ENCODE peak calls at places on chromosomes 5 and 9, in four cellular contexts. One of them, this sample, is unnamed.

GRCh38 chr9:96565684-96566360 is 53.8 kb downstream of the CDC14B start:
- DNase-seq in GM12891: no peak
- DNase-seq in endothelial cell of umbilical vein: no peak
- DNase-seq in vagina: no peak
- DNase-seq in this sample: no peak

GRCh38 chr5:6755941-6756340 is 42.7 kb downstream of the TENT4A start:
- DNase-seq in GM12891: no peak
- DNase-seq in endothelial cell of umbilical vein: no peak
- DNase-seq in vagina: no peak
- DNase-seq in this sample: peak

GRCh38 chr5:100516285-100516684 is 18.9 kb upstream of the FAM174A start:
- DNase-seq in GM12891: no peak
- DNase-seq in endothelial cell of umbilical vein: no peak
- DNase-seq in vagina: no peak
- DNase-seq in this sample: no peak

GRCh38 chr5:109987970-109988369 is 298.2 kb downstream of the MAN2A1 start:
- DNase-seq in GM12891: no peak
- DNase-seq in endothelial cell of umbilical vein: peak
- DNase-seq in vagina: no peak
- DNase-seq in this sample: no peak

GRCh38 chr5:159777049-159777448 is 139.2 kb upstream of the ADRA1B start:
- DNase-seq in GM12891: no peak
- DNase-seq in endothelial cell of umbilical vein: no peak
- DNase-seq in vagina: no peak
- DNase-seq in this sample: no peak

GRCh38 chr5:16411235-16411634 is 54.4 kb downstream of the ZNF622 start:
- DNase-seq in GM12891: no peak
- DNase-seq in endothelial cell of umbilical vein: no peak
- DNase-seq in vagina: no peak
- DNase-seq in this sample: no peak

GRCh38 chr9:136603901-136604816 is 58.3 kb upstream of the NOTCH1 start:
- DNase-seq in GM12891: no peak
- DNase-seq in endothelial cell of umbilical vein: no peak
- DNase-seq in vagina: no peak
- DNase-seq in this sample: no peak

GRCh38 chr9:111959960-111960359 is 63.3 kb downstream of the UGCG start:
- DNase-seq in GM12891: no peak
- DNase-seq in endothelial cell of umbilical vein: peak
- DNase-seq in vagina: no peak
- DNase-seq in this sample: no peak

GRCh38 chr5:91016954-91017690 is 366.0 kb downstream of the ARRDC3 start:
- DNase-seq in GM12891: no peak
- DNase-seq in endothelial cell of umbilical vein: no peak
- DNase-seq in vagina: no peak
- DNase-seq in this sample: no peak

GRCh38 chr9:91714020-91714721 is 235.9 kb downstream of the ROR2 start:
- DNase-seq in GM12891: no peak
- DNase-seq in endothelial cell of umbilical vein: peak
- DNase-seq in vagina: no peak
- DNase-seq in this sample: peak

GRCh38 chr5:42992035-42992570 is 48.0 kb downstream of the ANXA2R start:
- DNase-seq in GM12891: peak
- DNase-seq in endothelial cell of umbilical vein: peak
- DNase-seq in vagina: no peak
- DNase-seq in this sample: peak

GRCh38 chr9:110514861-110515260 is 64.7 kb downstream of the SVEP1 start:
- DNase-seq in GM12891: no peak
- DNase-seq in endothelial cell of umbilical vein: no peak
- DNase-seq in vagina: no peak
- DNase-seq in this sample: no peak

GRCh38 chr5:159105318-159106053 is 5.8 kb upstream of the EBF1 start:
- DNase-seq in GM12891: no peak
- DNase-seq in endothelial cell of umbilical vein: no peak
- DNase-seq in vagina: no peak
- DNase-seq in this sample: no peak

GRCh38 chr5:153678617-153679329 is 188.3 kb downstream of the GRIA1 start:
- DNase-seq in GM12891: no peak
- DNase-seq in endothelial cell of umbilical vein: peak
- DNase-seq in vagina: no peak
- DNase-seq in this sample: no peak

GRCh38 chr5:37837101-37838032 is 2.5 kb downstream of the GDNF start:
- DNase-seq in GM12891: peak
- DNase-seq in endothelial cell of umbilical vein: peak
- DNase-seq in vagina: no peak
- DNase-seq in this sample: peak

GRCh38 chr5:113480243-113480642 is 8.0 kb downstream of the MCC start:
- DNase-seq in GM12891: no peak
- DNase-seq in endothelial cell of umbilical vein: no peak
- DNase-seq in vagina: no peak
- DNase-seq in this sample: no peak

GRCh38 chr5:72812483-72812882 is 4.0 kb upstream of the TNPO1 start:
- DNase-seq in GM12891: no peak
- DNase-seq in endothelial cell of umbilical vein: no peak
- DNase-seq in vagina: no peak
- DNase-seq in this sample: no peak

GRCh38 chr9:94639045-94639995 is at the start of gene FBP1:
- DNase-seq in GM12891: peak
- DNase-seq in endothelial cell of umbilical vein: peak
- DNase-seq in vagina: no peak
- DNase-seq in this sample: peak

GRCh38 chr5:107376546-107377276 is 294.0 kb downstream of the EFNA5 start:
- DNase-seq in GM12891: no peak
- DNase-seq in endothelial cell of umbilical vein: no peak
- DNase-seq in vagina: no peak
- DNase-seq in this sample: no peak

GRCh38 chr9:137404971-137405584 is 17.9 kb downstream of the EXD3 start:
- DNase-seq in GM12891: no peak
- DNase-seq in endothelial cell of umbilical vein: no peak
- DNase-seq in vagina: no peak
- DNase-seq in this sample: no peak

GRCh38 chr9:16358751-16359150 is 511.7 kb downstream of the BNC2 start:
- DNase-seq in GM12891: no peak
- DNase-seq in endothelial cell of umbilical vein: no peak
- DNase-seq in vagina: peak
- DNase-seq in this sample: no peak

GRCh38 chr9:6917162-6917561 is 159.4 kb downstream of the KDM4C start:
- DNase-seq in GM12891: no peak
- DNase-seq in endothelial cell of umbilical vein: no peak
- DNase-seq in vagina: no peak
- DNase-seq in this sample: no peak

GRCh38 chr5:61332891-61333350 is 863 bp downstream of the ZSWIM6 start:
- DNase-seq in GM12891: peak
- DNase-seq in endothelial cell of umbilical vein: peak
- DNase-seq in vagina: no peak
- DNase-seq in this sample: peak

GRCh38 chr9:120337131-120337530 is 242.8 kb downstream of the CDK5RAP2 start:
- DNase-seq in GM12891: no peak
- DNase-seq in endothelial cell of umbilical vein: no peak
- DNase-seq in vagina: peak
- DNase-seq in this sample: no peak

GRCh38 chr9:73042155-73042554 is 89.3 kb upstream of the ALDH1A1 start:
- DNase-seq in GM12891: no peak
- DNase-seq in endothelial cell of umbilical vein: no peak
- DNase-seq in vagina: no peak
- DNase-seq in this sample: no peak

GRCh38 chr5:177134653-177135225 is 1.2 kb downstream of the NSD1 start:
- DNase-seq in GM12891: no peak
- DNase-seq in endothelial cell of umbilical vein: no peak
- DNase-seq in vagina: no peak
- DNase-seq in this sample: peak

DNA sequence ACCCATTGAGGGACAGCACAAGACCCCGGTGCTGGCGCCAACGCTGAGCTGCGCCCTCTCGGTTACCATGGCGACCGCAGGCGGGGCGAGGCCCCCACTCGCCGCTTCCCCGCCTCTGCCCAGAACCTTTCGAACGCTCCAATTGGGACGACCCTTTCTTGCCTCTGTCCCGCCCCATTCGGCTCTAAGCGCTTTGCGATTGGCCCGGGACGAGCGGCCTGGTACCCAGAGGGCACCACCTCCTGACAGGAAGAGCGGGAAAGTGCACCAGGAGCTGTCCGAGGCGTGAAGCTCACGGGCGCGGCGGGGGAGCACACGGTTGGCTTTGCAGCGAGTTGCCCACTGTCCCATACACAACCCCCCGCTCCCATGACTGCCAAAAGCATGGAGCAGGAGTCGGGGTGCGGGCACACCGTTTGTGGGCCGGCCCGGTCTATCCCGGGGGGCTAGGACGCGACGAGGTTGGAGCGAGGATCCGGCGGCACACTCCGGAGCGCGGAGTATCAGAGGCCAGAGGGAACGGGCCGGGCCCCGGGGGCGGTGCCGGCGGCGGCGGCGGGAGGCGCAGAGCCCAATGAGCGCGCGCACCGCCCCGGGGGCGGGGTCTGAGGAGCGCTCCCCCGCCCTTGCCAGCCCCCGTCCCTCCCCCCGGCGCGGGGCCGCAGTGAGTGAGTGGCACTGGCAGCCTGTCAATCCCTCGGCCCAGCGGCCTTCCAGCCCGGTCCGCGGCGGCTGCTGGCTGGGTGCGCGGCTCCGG is 978 bp upstream of the PBX3 start:
- DNase-seq in GM12891: peak
- DNase-seq in endothelial cell of umbilical vein: peak
- DNase-seq in vagina: peak
- DNase-seq in this sample: peak
- TF ChIP-seq POLR2AphosphoS5 in GM12891: peak
- TF ChIP-seq POLR2AphosphoS5 in endothelial cell of umbilical vein: peak
- TF ChIP-seq POLR2AphosphoS5 in vagina: peak
- TF ChIP-seq POLR2AphosphoS5 in this sample: peak

DNA sequence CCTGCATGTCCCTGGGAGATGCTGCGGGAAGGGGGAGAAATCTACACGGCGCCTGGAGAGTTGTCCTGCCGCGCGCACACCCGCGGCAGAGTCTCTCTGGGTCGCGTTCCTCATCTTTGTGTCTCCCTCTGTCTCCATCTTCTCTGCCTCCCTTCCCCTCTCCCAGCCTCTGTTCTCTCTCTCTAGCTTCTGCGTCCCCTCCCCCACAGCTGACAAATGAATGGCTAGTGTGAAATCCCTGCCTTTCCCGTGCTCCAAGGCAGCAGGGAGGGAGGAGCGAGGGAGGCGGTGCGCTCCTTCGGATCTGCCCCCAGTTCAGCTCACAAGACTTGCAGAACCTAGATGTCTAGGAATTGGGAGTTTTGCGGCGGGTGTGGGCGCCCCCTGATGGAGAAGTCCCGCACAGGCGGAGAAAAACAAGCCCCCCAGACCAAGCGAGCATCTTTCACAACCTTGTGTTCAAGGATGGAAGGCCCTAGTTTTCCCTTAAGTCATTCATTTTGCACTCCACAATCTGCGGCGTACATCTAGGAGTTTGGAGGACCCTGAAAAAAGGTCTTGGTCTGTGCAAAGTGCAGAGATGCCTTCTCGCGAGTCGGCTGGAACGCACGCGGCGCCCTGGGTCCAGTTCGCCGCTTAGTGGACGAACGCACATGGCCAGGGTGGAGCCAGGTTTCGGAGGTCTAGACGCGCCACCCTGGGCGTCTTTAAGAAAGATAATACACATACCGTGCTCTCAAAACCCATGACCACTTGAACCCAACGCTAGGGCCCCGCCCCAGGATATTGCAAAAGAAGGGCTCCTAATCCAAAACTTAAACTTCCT is 2.0 kb downstream of the VCAN start:
- DNase-seq in GM12891: peak
- DNase-seq in endothelial cell of umbilical vein: peak
- DNase-seq in vagina: peak
- DNase-seq in this sample: peak
- TF ChIP-seq POLR2AphosphoS5 in GM12891: no peak
- TF ChIP-seq POLR2AphosphoS5 in endothelial cell of umbilical vein: no peak
- TF ChIP-seq POLR2AphosphoS5 in vagina: peak
- TF ChIP-seq POLR2AphosphoS5 in this sample: peak

DNA sequence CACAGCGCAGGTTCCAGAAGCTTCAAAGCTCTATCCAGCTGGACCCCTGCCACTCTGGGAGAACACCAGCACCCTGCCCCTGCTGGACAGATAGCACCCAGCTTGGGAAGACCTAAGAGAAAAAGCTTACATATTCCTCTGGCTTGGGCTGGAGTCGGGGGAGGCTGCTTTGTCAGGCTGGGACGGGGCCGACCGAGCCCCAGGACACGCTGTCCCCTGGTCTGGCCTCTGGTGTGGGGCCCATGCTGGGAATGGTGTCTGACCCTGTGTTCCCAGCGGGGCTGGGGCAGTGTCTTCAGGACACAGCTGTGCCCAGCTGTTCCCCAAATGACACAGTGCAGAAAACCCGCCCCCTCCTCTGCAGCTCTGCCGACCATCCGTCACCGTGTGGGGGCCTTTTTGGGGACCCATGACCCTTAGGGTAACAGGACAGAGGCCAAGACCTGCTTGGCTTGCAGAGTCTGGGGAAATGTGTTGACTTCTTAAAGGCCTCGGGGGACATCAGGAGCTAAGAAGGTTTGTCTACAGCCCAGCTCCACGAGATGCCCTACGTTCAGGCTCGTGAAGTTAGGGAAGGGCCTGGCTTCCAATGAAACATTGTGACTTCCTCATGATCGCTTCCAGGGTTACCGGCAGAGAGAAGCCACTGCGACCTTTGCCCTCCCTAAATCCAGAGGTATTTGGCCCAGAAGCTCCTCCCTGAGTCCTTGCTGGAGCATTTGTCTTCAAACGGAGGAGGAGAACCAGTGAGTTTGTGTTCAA is 20.4 kb upstream of the SLC2A6 start:
- DNase-seq in GM12891: no peak
- DNase-seq in endothelial cell of umbilical vein: no peak
- DNase-seq in vagina: no peak
- DNase-seq in this sample: no peak
- TF ChIP-seq POLR2AphosphoS5 in GM12891: no peak
- TF ChIP-seq POLR2AphosphoS5 in endothelial cell of umbilical vein: no peak
- TF ChIP-seq POLR2AphosphoS5 in vagina: peak
- TF ChIP-seq POLR2AphosphoS5 in this sample: peak

GRCh38 chr9:70100362-70100761 is 56.7 kb downstream of the MAMDC2 start:
- DNase-seq in GM12891: no peak
- DNase-seq in endothelial cell of umbilical vein: no peak
- DNase-seq in vagina: peak
- DNase-seq in this sample: peak
- TF ChIP-seq POLR2AphosphoS5 in GM12891: no peak
- TF ChIP-seq POLR2AphosphoS5 in endothelial cell of umbilical vein: no peak
- TF ChIP-seq POLR2AphosphoS5 in vagina: no peak
- TF ChIP-seq POLR2AphosphoS5 in this sample: peak

GRCh38 chr9:114551750-114552685 is 35.6 kb upstream of the ATP6V1G1 start:
- DNase-seq in GM12891: no peak
- DNase-seq in endothelial cell of umbilical vein: peak
- DNase-seq in vagina: no peak
- DNase-seq in this sample: peak
- TF ChIP-seq POLR2AphosphoS5 in GM12891: no peak
- TF ChIP-seq POLR2AphosphoS5 in endothelial cell of umbilical vein: no peak
- TF ChIP-seq POLR2AphosphoS5 in vagina: no peak
- TF ChIP-seq POLR2AphosphoS5 in this sample: peak